ENCODE peak calls at places on chromosomes 1 and 21, in seven cellular contexts. Y is H9, Q is tibial artery, I is upper lobe of right lung, O is vagina, V is fibroblast of lung, J is prostate gland. S is an unnamed sample.

GRCh38 chr1:18246543-18246942 is 138.9 kb downstream of the IGSF21 start:
- DNase-seq in I (no peak), Y (no peak), V (no peak), Q (no peak), O (no peak), J (no peak), S (no peak)

GRCh38 chr1:150970818-150971582 is 3.6 kb downstream of the CERS2 start:
- DNase-seq in J (peak; percentile 18), Y (no peak), O (no peak), I (peak; percentile 91), Q (peak; percentile 89), V (no peak), S (no peak)

GRCh38 chr1:185632659-185633428 is 101.3 kb upstream of the HMCN1 start:
- DNase-seq in J (no peak), Y (no peak), O (no peak), I (no peak), V (peak; percentile 89), Q (no peak), S (no peak)

GRCh38 chr1:1625404-1625775 is 6.6 kb upstream of the MMP23B start:
- DNase-seq in O (no peak), Y (no peak), J (no peak), V (no peak), Q (no peak), I (peak; percentile 64), S (no peak)

GRCh38 chr1:81237531-81238528 is 562.9 kb upstream of the ADGRL2 start:
- DNase-seq in Q (no peak), O (no peak), V (no peak), Y (no peak), I (no peak), J (no peak), S (no peak)

GRCh38 chr1:55970711-55971110 is 608.7 kb downstream of the PLPP3 start:
- DNase-seq in J (no peak), Y (no peak), I (no peak), Q (no peak), V (peak; percentile 87), O (no peak), S (no peak)

GRCh38 chr1:234658143-234658542 is 48.2 kb upstream of the IRF2BP2 start:
- DNase-seq in I (no peak), Y (no peak), V (peak; percentile 55), O (no peak), Q (no peak), J (peak; percentile 54), S (peak; percentile 21)

GRCh38 chr1:248821101-248821500 is 4.6 kb downstream of the SH3BP5L start:
- DNase-seq in I (no peak), V (peak; percentile 92), Y (no peak), O (peak; percentile 96), J (no peak), Q (no peak), S (peak; percentile 80)

GRCh38 chr1:67687198-67687545 is 2.2 kb downstream of the GADD45A start:
- DNase-seq in O (no peak), V (no peak), Y (no peak), J (no peak), I (no peak), Q (no peak), S (no peak)

GRCh38 chr1:205593967-205594366 is 37.8 kb downstream of the ELK4 start:
- DNase-seq in O (no peak), Q (no peak), J (peak; percentile 3), I (peak; percentile 47), Y (no peak), V (no peak), S (no peak)

GRCh38 chr1:95126366-95126765 is 9.2 kb downstream of the TLCD4 start:
- DNase-seq in J (no peak), Q (no peak), I (no peak), O (no peak), Y (no peak), V (no peak), S (no peak)

GRCh38 chr1:24894002-24894401 is 36.1 kb downstream of the RUNX3 start:
- DNase-seq in J (no peak), I (no peak), V (no peak), Q (peak; percentile 9), O (no peak), Y (no peak), S (no peak)

GRCh38 chr1:232378266-232379041 is 251.5 kb downstream of the SIPA1L2 start:
- DNase-seq in V (no peak), Y (no peak), Q (no peak), J (peak; percentile 75), O (no peak), I (no peak), S (no peak)

GRCh38 chr1:67677925-67678324 is 7.1 kb upstream of the GADD45A start:
- DNase-seq in Q (no peak), I (no peak), O (no peak), Y (no peak), V (peak; percentile 85), J (no peak), S (no peak)

GRCh38 chr1:180235077-180235501 is 5.0 kb downstream of the LHX4 start:
- DNase-seq in I (no peak), J (no peak), Q (no peak), Y (peak; percentile 67), O (no peak), V (no peak), S (no peak)

GRCh38 chr1:85224734-85225623 is 24.2 kb upstream of the SYDE2 start:
- DNase-seq in I (peak; percentile 70), J (peak; percentile 67), V (no peak), Q (no peak), O (no peak), Y (peak; percentile 82), S (no peak)

GRCh38 chr1:86018311-86018923 is 138.2 kb downstream of the COL24A1 start:
- DNase-seq in Y (no peak), V (peak; percentile 11), Q (no peak), J (peak; percentile 6), O (no peak), I (no peak), S (peak; percentile 36)

GRCh38 chr1:39646232-39647081 is 7.0 kb upstream of the HEYL start:
- DNase-seq in Q (peak; percentile 41), O (no peak), J (no peak), V (no peak), Y (peak; percentile 77), I (peak; percentile 73), S (peak; percentile 76)

GRCh38 chr21:38803075-38803474 is 2.7 kb upstream of the ETS2 start:
- DNase-seq in J (no peak), Y (no peak), V (no peak), I (no peak), Q (no peak), O (no peak), S (no peak)

GRCh38 chr21:38804030-38804616 is 1.6 kb upstream of the ETS2 start:
- DNase-seq in V (peak; percentile 49), I (no peak), Y (no peak), J (no peak), O (no peak), Q (no peak), S (peak; percentile 25)

GRCh38 chr21:38805282-38806152 is at the start of gene ETS2:
- DNase-seq in V (peak; percentile 93), J (peak; percentile 88), Y (peak; percentile 90), O (no peak), Q (peak; percentile 90), I (peak; percentile 97), S (peak; percentile 73)

GRCh38 chr21:38806153-38806941 is 618 bp downstream of the ETS2 start:
- DNase-seq in V (peak; percentile 10), J (no peak), Q (no peak), I (peak; percentile 80), O (no peak), Y (no peak), S (no peak)

DNA sequence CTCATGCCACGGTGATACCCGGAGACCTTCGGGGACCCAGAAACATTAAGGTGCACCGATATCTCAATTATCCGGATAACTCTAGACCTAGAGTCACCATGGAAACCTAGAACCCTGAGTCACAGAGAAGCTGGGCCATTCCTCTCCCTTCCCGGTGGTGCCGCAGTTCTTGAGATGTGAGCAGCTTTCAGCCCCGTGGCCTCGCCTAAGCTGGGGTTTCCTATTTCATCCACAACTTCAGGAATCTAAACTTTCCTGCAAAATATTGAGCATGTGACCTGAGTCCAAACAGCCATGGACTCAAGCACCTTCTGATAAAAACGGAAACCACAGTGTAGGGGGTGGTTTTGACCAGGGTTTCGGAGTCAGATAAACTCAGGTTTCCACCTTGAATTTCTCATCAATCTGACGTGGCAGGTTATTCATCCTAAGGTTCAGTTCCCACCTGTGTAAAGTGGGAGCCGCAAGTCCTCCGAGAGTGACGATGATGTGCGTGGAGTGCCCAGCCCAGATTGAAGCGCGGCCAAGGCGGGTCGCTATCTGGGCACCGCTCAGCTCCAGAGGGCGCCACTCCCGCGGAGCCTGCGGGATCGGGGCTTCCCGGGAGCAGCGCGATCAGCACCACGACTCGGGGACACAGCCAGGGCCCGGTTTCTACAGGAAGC is 980 bp upstream of the ETS2 start:
- DNase-seq in V (peak; percentile 69), J (peak; percentile 72), O (no peak), I (peak; percentile 91), Q (peak; percentile 70), Y (peak; percentile 61), S (peak; percentile 79)
- TF ChIP-seq CTCF in V (peak; percentile 40), J (peak; percentile 43), O (no peak), I (peak; percentile 57), Q (peak; percentile 68), Y (peak; percentile 58), S (peak; percentile 73)

GRCh38 chr1:22375601-22376000 is 76.0 kb upstream of the ZBTB40 start:
- DNase-seq in O (no peak), V (no peak), Y (no peak), I (no peak), Q (no peak), J (no peak), S (no peak)
- H3K27ac ChIP-seq in O (no peak overlapping the region), V (no peak overlapping the region), Y (no peak overlapping the region), I (no peak overlapping the region), Q (no peak overlapping the region), J (no peak overlapping the region), S (no peak overlapping the region)

DNA sequence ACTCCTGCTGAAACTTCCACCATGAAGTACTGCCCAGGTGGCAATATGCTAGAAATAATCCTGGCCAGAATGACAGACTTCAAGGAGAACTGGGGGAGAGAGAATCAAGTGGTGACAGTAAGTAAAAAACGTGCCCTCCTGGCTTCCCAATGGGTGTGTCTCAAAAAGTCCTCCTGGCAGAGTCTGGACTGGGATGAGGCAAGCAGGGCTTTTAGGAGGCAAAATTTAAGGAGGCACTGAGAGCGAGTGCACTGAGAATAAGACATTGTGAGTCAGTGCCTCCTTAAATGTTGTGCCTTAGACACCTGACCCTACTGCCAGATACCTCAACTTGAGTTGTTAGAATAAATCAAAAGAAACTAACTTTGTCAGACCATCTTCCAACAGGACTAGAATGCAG is 2.2 kb downstream of the LRRC52 start:
- DNase-seq in I (no peak), J (no peak), Q (no peak), Y (no peak), O (no peak), V (no peak), S (no peak)
- H3K27me3 ChIP-seq in I (no peaks in the 10 kb centered on the region), J (no peaks in the 10 kb centered on the region), Q (no peaks in the 10 kb centered on the region), Y (no peaks in the 10 kb centered on the region), O (no peaks in the 10 kb centered on the region), V (no peaks in the 10 kb centered on the region), S (no peaks in the 10 kb centered on the region)

DNA sequence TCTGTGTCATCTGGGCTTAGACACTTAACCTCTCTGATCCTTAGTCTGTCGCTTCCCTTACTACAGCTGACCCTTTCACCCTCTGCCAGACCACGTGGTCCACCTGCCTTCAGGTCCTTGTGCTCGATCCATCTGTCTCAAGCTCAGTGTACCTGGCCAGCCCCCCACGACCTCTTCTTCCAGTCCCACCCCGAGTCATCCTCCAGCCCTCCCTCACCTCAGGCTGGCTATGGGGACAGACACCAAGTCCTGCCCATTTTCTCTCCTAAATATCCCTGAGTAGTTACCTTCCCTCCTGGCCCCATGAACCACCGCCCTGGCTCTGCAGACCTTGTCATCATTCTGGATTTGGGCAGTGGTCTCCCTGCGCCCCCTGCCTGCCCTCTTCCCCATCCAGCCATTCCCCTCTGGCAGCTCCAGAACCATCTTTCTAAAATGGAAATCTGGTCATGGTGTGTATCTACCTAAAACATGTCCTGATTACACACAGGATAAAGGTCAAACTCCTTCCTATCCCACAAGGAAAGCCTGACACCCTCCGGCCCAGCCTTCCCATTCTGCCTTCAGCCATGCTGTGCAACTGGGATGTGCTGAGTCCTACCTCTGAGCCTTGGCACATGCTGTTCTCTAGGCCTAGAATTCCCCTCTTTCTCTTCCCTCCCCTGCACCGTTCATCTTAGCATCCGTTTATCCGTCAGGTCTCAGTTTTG is 107.6 kb downstream of the EPHB2 start:
- DNase-seq in Y (no peak), J (no peak), O (no peak), I (no peak), V (no peak), Q (no peak), S (no peak)
- TF ChIP-seq CTCF in Y (peak; percentile 29), J (no peak), O (no peak), I (no peak), V (no peak), Q (no peak), S (no peak)